ENCODE peak calls at places on chromosomes 13 and 19, in five cellular contexts. One of them, this sample, is unnamed.
A peak's percentile ranks its signal among the peaks of the same experiment; 100 is the strongest.

GRCh38 chr19:4304509-4305252 is at the start of gene FSD1:
- DNase-seq in lung microvascular endothelial cell: peak; percentile 23
- DNase-seq in choroid plexus epithelial cell: peak; percentile 42
- DNase-seq in HAP-1: peak; percentile 68
- DNase-seq in activated T-helper 1 cell treated with Interleukin-2 at 50 U/mL for 16 hours: peak; percentile 35
- DNase-seq in this sample: no peak

GRCh38 chr13:109959903-109960302 is 173.5 kb upstream of the IRS2 start:
- DNase-seq in lung microvascular endothelial cell: no peak
- DNase-seq in choroid plexus epithelial cell: no peak
- DNase-seq in HAP-1: no peak
- DNase-seq in activated T-helper 1 cell treated with Interleukin-2 at 50 U/mL for 16 hours: no peak
- DNase-seq in this sample: no peak

GRCh38 chr19:55149078-55150003 is at the start of gene TNNT1:
- DNase-seq in lung microvascular endothelial cell: no peak
- DNase-seq in choroid plexus epithelial cell: no peak
- DNase-seq in HAP-1: no peak
- DNase-seq in activated T-helper 1 cell treated with Interleukin-2 at 50 U/mL for 16 hours: no peak
- DNase-seq in this sample: no peak

GRCh38 chr19:43755256-43755801 is 567 bp upstream of the SMG9 start:
- DNase-seq in lung microvascular endothelial cell: peak; percentile 69
- DNase-seq in choroid plexus epithelial cell: peak; percentile 71
- DNase-seq in HAP-1: peak; percentile 60
- DNase-seq in activated T-helper 1 cell treated with Interleukin-2 at 50 U/mL for 16 hours: peak; percentile 64
- DNase-seq in this sample: peak; percentile 63

GRCh38 chr13:43792456-43792855 is 5.7 kb upstream of the ENOX1 start:
- DNase-seq in lung microvascular endothelial cell: no peak
- DNase-seq in choroid plexus epithelial cell: peak; percentile 33
- DNase-seq in HAP-1: no peak
- DNase-seq in activated T-helper 1 cell treated with Interleukin-2 at 50 U/mL for 16 hours: no peak
- DNase-seq in this sample: no peak

GRCh38 chr19:39969266-39969665 is 1.7 kb upstream of the PSMC4 start:
- DNase-seq in lung microvascular endothelial cell: no peak
- DNase-seq in choroid plexus epithelial cell: peak; percentile 76
- DNase-seq in HAP-1: no peak
- DNase-seq in activated T-helper 1 cell treated with Interleukin-2 at 50 U/mL for 16 hours: no peak
- DNase-seq in this sample: no peak

GRCh38 chr13:70388935-70389334 is 280.7 kb upstream of the KLHL1 start:
- DNase-seq in lung microvascular endothelial cell: no peak
- DNase-seq in choroid plexus epithelial cell: no peak
- DNase-seq in HAP-1: no peak
- DNase-seq in activated T-helper 1 cell treated with Interleukin-2 at 50 U/mL for 16 hours: no peak
- DNase-seq in this sample: no peak

GRCh38 chr13:24183741-24184182 is 23.2 kb downstream of the SPATA13 start:
- DNase-seq in lung microvascular endothelial cell: no peak
- DNase-seq in choroid plexus epithelial cell: no peak
- DNase-seq in HAP-1: no peak
- DNase-seq in activated T-helper 1 cell treated with Interleukin-2 at 50 U/mL for 16 hours: no peak
- DNase-seq in this sample: no peak

GRCh38 chr13:50843256-50844043 is at the start of gene DLEU7:
- DNase-seq in lung microvascular endothelial cell: no peak
- DNase-seq in choroid plexus epithelial cell: no peak
- DNase-seq in HAP-1: no peak
- DNase-seq in activated T-helper 1 cell treated with Interleukin-2 at 50 U/mL for 16 hours: no peak
- DNase-seq in this sample: no peak

GRCh38 chr13:71358218-71358617 is 508.8 kb downstream of the DACH1 start:
- DNase-seq in lung microvascular endothelial cell: no peak
- DNase-seq in choroid plexus epithelial cell: no peak
- DNase-seq in HAP-1: no peak
- DNase-seq in activated T-helper 1 cell treated with Interleukin-2 at 50 U/mL for 16 hours: no peak
- DNase-seq in this sample: no peak

GRCh38 chr19:48469056-48469881 is at the start of gene CYTH2:
- DNase-seq in lung microvascular endothelial cell: peak; percentile 100
- DNase-seq in choroid plexus epithelial cell: peak; percentile 100
- DNase-seq in HAP-1: peak; percentile 100
- DNase-seq in activated T-helper 1 cell treated with Interleukin-2 at 50 U/mL for 16 hours: peak; percentile 100
- DNase-seq in this sample: peak; percentile 100

GRCh38 chr13:72652681-72653080 is 74.7 kb downstream of the MZT1 start:
- DNase-seq in lung microvascular endothelial cell: peak; percentile 61
- DNase-seq in choroid plexus epithelial cell: peak; percentile 5
- DNase-seq in HAP-1: no peak
- DNase-seq in activated T-helper 1 cell treated with Interleukin-2 at 50 U/mL for 16 hours: no peak
- DNase-seq in this sample: no peak

GRCh38 chr19:48290341-48290922 is 20.6 kb downstream of the ZNF114 start:
- DNase-seq in lung microvascular endothelial cell: no peak
- DNase-seq in choroid plexus epithelial cell: peak; percentile 81
- DNase-seq in HAP-1: no peak
- DNase-seq in activated T-helper 1 cell treated with Interleukin-2 at 50 U/mL for 16 hours: no peak
- DNase-seq in this sample: no peak

GRCh38 chr19:5957132-5957531 is 20.8 kb downstream of the RANBP3 start:
- DNase-seq in lung microvascular endothelial cell: no peak
- DNase-seq in choroid plexus epithelial cell: no peak
- DNase-seq in HAP-1: no peak
- DNase-seq in activated T-helper 1 cell treated with Interleukin-2 at 50 U/mL for 16 hours: no peak
- DNase-seq in this sample: no peak

This sample was measured in T-helper 22 cell.